ENCODE peak calls at places on chromosomes 16 and 17, in nine cellular contexts. N is neural progenitor cell, Y is fibroblast of the aortic adventitia, C is adrenal gland, Q is mammary epithelial cell, L is pancreas, U is AG04450, E is ovary, P is lower leg skin. R is an unnamed sample.

GRCh38 chr17:56222255-56222654 is 69.0 kb downstream of the ANKFN1 start:
- DNase-seq in P (no peak), L (no peak), Q (peak), U (no peak), Y (peak), C (no peak), E (no peak), N (no peak), R (no peak)

GRCh38 chr17:73317554-73318426 is 6.0 kb upstream of the CDC42EP4 start:
- DNase-seq in Y (peak), L (no peak), C (no peak), P (no peak), Q (no peak), U (no peak), N (no peak), E (no peak), R (no peak)

GRCh38 chr16:4032768-4033167 is 83.5 kb downstream of the ADCY9 start:
- DNase-seq in C (no peak), N (no peak), Y (peak), E (no peak), P (no peak), Q (no peak), U (no peak), L (peak), R (no peak)

GRCh38 chr17:47276868-47277267 is 23.2 kb downstream of the ITGB3 start:
- DNase-seq in L (peak), P (peak), N (peak), U (no peak), Y (peak), Q (peak), C (peak), E (peak), R (no peak)

GRCh38 chr17:67573987-67574657 is 143.6 kb upstream of the NOL11 start:
- DNase-seq in Y (no peak), E (no peak), N (no peak), C (peak), L (no peak), Q (no peak), P (no peak), U (no peak), R (no peak)

GRCh38 chr17:79819534-79820276 is 19.5 kb downstream of the CBX4 start:
- DNase-seq in N (no peak), C (no peak), Q (no peak), Y (no peak), E (no peak), L (no peak), U (no peak), P (no peak), R (no peak)

GRCh38 chr17:27861979-27862378 is 31.2 kb downstream of the LYRM9 start:
- DNase-seq in N (no peak), Y (no peak), E (no peak), Q (peak), C (peak), L (no peak), P (no peak), U (no peak), R (no peak)

GRCh38 chr16:191783-192294 is 11.6 kb downstream of the HBQ1 start:
- DNase-seq in U (no peak), P (no peak), N (no peak), L (no peak), Q (no peak), E (no peak), C (no peak), Y (no peak), R (no peak)

GRCh38 chr16:89096768-89097527 is 3.3 kb downstream of the ACSF3 start:
- DNase-seq in E (no peak), Y (no peak), Q (no peak), P (no peak), N (no peak), C (no peak), L (no peak), U (no peak), R (no peak)

GRCh38 chr16:89581045-89581695 is 5.6 kb downstream of the CPNE7 start:
- DNase-seq in N (no peak), Y (peak), E (no peak), P (no peak), U (peak), L (no peak), Q (peak), C (peak), R (peak)

GRCh38 chr16:49158029-49158642 is 123.5 kb downstream of the CBLN1 start:
- DNase-seq in Q (peak), P (no peak), Y (peak), U (no peak), L (peak), N (peak), E (no peak), C (no peak), R (no peak)

GRCh38 chr16:82523786-82524185 is 103.0 kb upstream of the CDH13 start:
- DNase-seq in E (no peak), L (no peak), C (no peak), U (no peak), P (no peak), Q (peak), Y (no peak), N (no peak), R (peak)

GRCh38 chr17:12637015-12637414 is 28.7 kb upstream of the MYOCD start:
- DNase-seq in P (no peak), Q (peak), L (no peak), Y (peak), U (peak), C (no peak), E (no peak), N (no peak), R (peak)

GRCh38 chr16:55559233-55559632 is 7.3 kb upstream of the CAPNS2 start:
- DNase-seq in C (no peak), Y (peak), Q (peak), P (no peak), U (no peak), L (no peak), N (no peak), E (no peak), R (no peak)

GRCh38 chr17:62644487-62645173 is 17.2 kb downstream of the MRC2 start:
- DNase-seq in E (no peak), P (no peak), C (no peak), Y (no peak), U (no peak), Q (no peak), L (no peak), N (peak), R (no peak)

GRCh38 chr16:4097826-4098240 is 18.4 kb downstream of the ADCY9 start:
- DNase-seq in P (no peak), C (no peak), Q (no peak), Y (peak), U (peak), N (no peak), L (no peak), E (no peak), R (no peak)

GRCh38 chr16:3864562-3864961 is 16.0 kb downstream of the CREBBP start:
- DNase-seq in P (no peak), Y (no peak), L (no peak), E (no peak), Q (no peak), C (no peak), N (no peak), U (no peak), R (no peak)

GRCh38 chr16:31393056-31393455 is at the start of gene ITGAD:
- DNase-seq in P (no peak), Y (no peak), C (no peak), Q (no peak), N (no peak), U (no peak), E (no peak), L (no peak), R (no peak)

GRCh38 chr17:29143894-29144293 is 36.3 kb downstream of the MYO18A start:
- DNase-seq in Y (peak), N (peak), L (no peak), Q (no peak), E (no peak), C (no peak), U (no peak), P (no peak), R (no peak)

GRCh38 chr17:74840989-74841666 is 18.6 kb downstream of the GRIN2C start:
- DNase-seq in C (peak), Y (peak), E (peak), U (no peak), P (peak), N (peak), Q (peak), L (no peak), R (no peak)

GRCh38 chr17:78494961-78495330 is 82.2 kb downstream of the DNAH17 start:
- DNase-seq in E (no peak), P (no peak), L (no peak), U (no peak), C (no peak), N (no peak), Y (no peak), Q (no peak), R (no peak)

GRCh38 chr16:59263980-59264379 is 529.9 kb upstream of the GOT2 start:
- DNase-seq in C (no peak), U (no peak), L (no peak), Y (no peak), Q (no peak), P (no peak), N (no peak), E (no peak), R (no peak)

GRCh38 chr17:72338847-72339790 is 218.3 kb downstream of the SOX9 start:
- DNase-seq in P (no peak), C (peak), Q (peak), U (peak), N (no peak), Y (peak), L (peak), E (no peak), R (peak)

GRCh38 chr17:67993998-67994361 is 2.3 kb downstream of the C17orf58 start:
- DNase-seq in L (no peak), P (no peak), E (no peak), U (no peak), Q (no peak), Y (peak), C (no peak), N (no peak), R (no peak)

GRCh38 chr16:67157892-67158635 is 1.6 kb downstream of the TRADD start:
- DNase-seq in E (no peak), Q (no peak), P (no peak), N (no peak), Y (no peak), C (no peak), L (no peak), U (no peak), R (no peak)
- H3K4me3 ChIP-seq in E (no peak), Q (no peak), P (no peak), N (no peak), Y (no peak), C (no peak), L (no peak), U (no peak), R (no peak)

GRCh38 chr16:50247123-50247905 is 19.0 kb upstream of the ADCY7 start:
- DNase-seq in P (no peak), Y (no peak), L (no peak), N (no peak), C (no peak), U (no peak), Q (no peak), E (no peak), R (no peak)
- H3K4me3 ChIP-seq in P (no peak), Y (no peak), L (no peak), N (no peak), C (no peak), U (no peak), Q (no peak), E (no peak), R (no peak)

GRCh38 chr17:42783778-42784138 is 3.3 kb downstream of the WNK4 start:
- DNase-seq in Q (no peak), N (no peak), U (no peak), P (no peak), Y (no peak), E (no peak), C (no peak), L (no peak), R (no peak)
- H3K4me3 ChIP-seq in Q (no peak), N (no peak), U (peak), P (no peak), Y (no peak), E (no peak), C (no peak), L (no peak), R (no peak)

DNA sequence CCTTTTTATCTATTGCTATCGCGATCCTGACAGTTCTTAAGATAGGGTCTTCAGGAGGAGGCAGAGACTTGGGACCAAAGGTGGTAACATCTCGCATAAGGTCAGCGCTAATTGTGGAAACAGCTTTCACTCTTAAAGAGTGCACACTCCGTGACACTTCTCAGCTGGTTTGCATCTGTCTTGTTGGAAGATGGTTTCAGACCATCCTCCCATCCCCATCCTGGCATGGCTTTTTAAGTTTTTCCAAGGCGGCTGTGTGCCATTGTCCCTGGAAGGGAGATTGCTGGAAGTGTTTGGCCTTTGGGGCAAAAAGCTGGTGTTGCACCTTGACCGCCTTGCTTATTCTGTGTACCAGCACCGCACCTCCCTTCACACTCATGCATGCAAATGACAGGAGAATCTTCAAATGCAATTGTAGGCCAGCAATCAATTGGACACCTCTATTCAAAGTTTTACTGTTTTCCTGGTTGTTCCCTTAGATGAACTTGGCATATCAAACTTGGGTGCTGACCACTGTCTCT is 1.5 kb downstream of the SOCS7 start:
- DNase-seq in Y (no peak), U (no peak), Q (no peak), N (no peak), P (no peak), L (no peak), C (no peak), E (no peak), R (no peak)
- H3K4me3 ChIP-seq in Y (peak), U (peak), Q (peak), N (peak), P (peak), L (peak), C (peak), E (peak), R (peak)

GRCh38 chr17:76869878-76870714 is 1.9 kb downstream of the MGAT5B start:
- DNase-seq in L (no peak), U (no peak), C (no peak), P (no peak), Y (no peak), E (no peak), N (peak), Q (no peak), R (no peak)

GRCh38 chr17:76867578-76868175 is 527 bp upstream of the MGAT5B start:
- DNase-seq in C (no peak), Q (peak), L (no peak), N (no peak), U (no peak), E (no peak), P (no peak), Y (peak), R (peak)

GRCh38 chr17:76869209-76869877 is 1.1 kb downstream of the MGAT5B start:
- DNase-seq in Y (no peak), E (no peak), C (no peak), N (peak), U (no peak), Q (no peak), P (no peak), L (no peak), R (no peak)

GRCh38 chr17:76868176-76868668 is at the start of gene MGAT5B:
- DNase-seq in Y (peak), P (peak), N (peak), E (peak), C (peak), L (peak), Q (peak), U (peak), R (peak)

DNA sequence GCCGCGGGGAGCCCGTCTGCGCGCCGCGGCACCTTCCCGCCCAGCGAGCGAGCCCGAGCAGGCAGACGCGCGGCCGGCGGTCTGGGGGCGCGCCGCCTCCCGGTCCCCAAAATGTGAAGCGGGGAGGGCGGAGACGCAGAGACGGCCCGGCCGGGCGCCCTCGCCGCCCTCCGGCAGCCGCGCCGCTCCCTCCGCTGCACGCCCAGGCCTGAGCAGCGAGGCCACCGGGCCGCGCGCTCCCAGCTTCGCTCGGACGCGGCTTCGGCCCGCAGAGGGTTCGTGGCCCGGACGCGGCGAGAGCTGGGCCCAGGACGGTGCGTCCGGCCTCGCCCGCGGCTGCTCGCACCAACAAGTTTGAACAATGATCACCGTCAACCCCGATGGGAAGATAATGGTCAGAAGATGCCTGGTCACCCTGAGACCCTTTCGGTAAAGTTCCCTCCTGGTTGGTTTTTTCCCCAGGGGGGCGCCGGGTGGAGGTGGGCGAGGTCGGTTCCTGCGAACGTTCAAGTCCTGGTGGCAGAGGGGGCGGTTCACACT is 535 bp downstream of the MGAT5B start:
- DNase-seq in Q (peak), C (no peak), E (no peak), P (no peak), L (no peak), Y (no peak), U (no peak), N (peak), R (no peak)
- H3K4me3 ChIP-seq in Q (peak), C (no peak), E (peak), P (no peak), L (peak), Y (peak), U (peak), N (peak), R (peak)

GRCh38 chr17:64442550-64442971 is 6.4 kb upstream of the MILR1 start:
- DNase-seq in L (no peak), Y (no peak), C (no peak), P (no peak), N (no peak), U (no peak), E (no peak), Q (no peak), R (no peak)
- H3K4me3 ChIP-seq in L (no peak), Y (no peak), C (no peak), P (no peak), N (no peak), U (no peak), E (no peak), Q (no peak), R (no peak)

GRCh38 chr16:54193656-54194007 is 93.0 kb downstream of the IRX3 start:
- DNase-seq in C (peak), L (peak), Q (peak), N (peak), P (peak), U (no peak), Y (peak), E (peak), R (no peak)
- H3K4me3 ChIP-seq in C (no peak), L (no peak), Q (no peak), N (peak), P (no peak), U (no peak), Y (peak), E (no peak), R (no peak)

GRCh38 chr16:51150894-51151320 is at the start of gene SALL1:
- DNase-seq in Q (no peak), P (no peak), N (peak), C (no peak), U (no peak), L (no peak), E (peak), Y (no peak), R (no peak)

GRCh38 chr16:51149251-51149661 is 1.8 kb downstream of the SALL1 start:
- DNase-seq in N (peak), C (no peak), E (no peak), L (no peak), Q (no peak), P (no peak), U (no peak), Y (no peak), R (no peak)

GRCh38 chr16:51151435-51151950 is 423 bp upstream of the SALL1 start:
- DNase-seq in E (peak), L (no peak), N (peak), Q (no peak), U (no peak), P (no peak), Y (peak), C (no peak), R (no peak)

GRCh38 chr16:51149721-51150158 is 1.3 kb downstream of the SALL1 start:
- DNase-seq in N (peak), U (no peak), L (no peak), P (no peak), E (peak), Y (no peak), Q (no peak), C (no peak), R (no peak)

GRCh38 chr16:51150159-51150893 is 744 bp downstream of the SALL1 start:
- DNase-seq in P (no peak), E (peak), U (no peak), C (no peak), Y (no peak), Q (no peak), L (no peak), N (peak), R (no peak)
- H3K4me3 ChIP-seq in P (peak), E (peak), U (peak), C (no peak), Y (peak), Q (peak), L (peak), N (peak), R (peak)

GRCh38 chr16:1378804-1379053 is 27.0 kb downstream of the GNPTG start:
- DNase-seq in E (no peak), L (no peak), P (no peak), N (no peak), Q (no peak), C (no peak), U (no peak), Y (no peak), R (no peak)

GRCh38 chr16:1379863-1380174 is 28.1 kb downstream of the GNPTG start:
- DNase-seq in L (peak), Q (no peak), P (no peak), U (no peak), C (no peak), N (no peak), E (no peak), Y (no peak), R (no peak)

GRCh38 chr16:1379054-1379862 is 27.5 kb downstream of the GNPTG start:
- DNase-seq in Q (peak), L (peak), U (peak), N (peak), P (peak), Y (peak), E (peak), C (peak), R (peak)

GRCh38 chr16:1377406-1378010 is 25.8 kb downstream of the GNPTG start:
- DNase-seq in N (no peak), P (no peak), E (no peak), Q (no peak), Y (no peak), L (no peak), U (no peak), C (no peak), R (no peak)

GRCh38 chr16:1378087-1378803 is 26.5 kb downstream of the GNPTG start:
- DNase-seq in C (no peak), E (no peak), N (no peak), P (no peak), Q (no peak), Y (no peak), U (no peak), L (no peak), R (no peak)
- H3K4me3 ChIP-seq in C (no peak), E (no peak), N (peak), P (no peak), Q (no peak), Y (peak), U (peak), L (no peak), R (peak)

R was measured in kidney epithelial cell.